ENCODE peak calls at places on chromosome 7, in seven cellular contexts. I is dorsolateral prefrontal cortex, Q is progenitor cell of endocrine pancreas, E is IMR-90, V is psoas muscle, K is astrocyte of the cerebellum, T is Calu3. W is an unnamed sample.

GRCh38 chr7:37287093-37287492 is 161.6 kb downstream of the ELMO1 start:
- DNase-seq in I (no peak), Q (no peak), E (no peak), V (no peak), K (no peak), T (no peak), W (no peak)

GRCh38 chr7:480531-481218 is 39.0 kb downstream of the PDGFA start:
- DNase-seq in I (no peak), Q (no peak), E (no peak), V (no peak), K (no peak), T (peak), W (no peak)

GRCh38 chr7:57181281-57181680 is 49.0 kb upstream of the ZNF479 start:
- DNase-seq in I (no peak), Q (no peak), E (no peak), V (no peak), K (no peak), T (no peak), W (no peak)

GRCh38 chr7:139737221-139738100 is 40.3 kb downstream of the HIPK2 start:
- DNase-seq in I (no peak), Q (no peak), E (peak), V (no peak), K (no peak), T (no peak), W (no peak)

GRCh38 chr7:47677664-47678063 is 95.8 kb upstream of the TNS3 start:
- DNase-seq in I (no peak), Q (no peak), E (no peak), V (no peak), K (no peak), T (no peak), W (no peak)

GRCh38 chr7:147803625-147804024 is 786.9 kb upstream of the C7orf33 start:
- DNase-seq in I (no peak), Q (no peak), E (no peak), V (no peak), K (no peak), T (no peak), W (no peak)

GRCh38 chr7:1914321-1914720 is 244.2 kb downstream of the ELFN1 start:
- DNase-seq in I (no peak), Q (no peak), E (no peak), V (peak), K (no peak), T (no peak), W (no peak)

GRCh38 chr7:131556055-131556911 is at the start of gene PODXL:
- DNase-seq in I (no peak), Q (peak), E (peak), V (peak), K (no peak), T (peak), W (peak)

GRCh38 chr7:2030475-2031456 is 202.0 kb downstream of the MAD1L1 start:
- DNase-seq in I (peak), Q (no peak), E (no peak), V (peak), K (no peak), T (no peak), W (no peak)

GRCh38 chr7:133650067-133650466 is 397.2 kb downstream of the EXOC4 start:
- DNase-seq in I (no peak), Q (no peak), E (peak), V (no peak), K (peak), T (no peak), W (no peak)

GRCh38 chr7:88224596-88225275 is 4.9 kb upstream of the SRI start:
- DNase-seq in I (no peak), Q (no peak), E (peak), V (no peak), K (peak), T (peak), W (no peak)

GRCh38 chr7:55245271-55245723 is 119.8 kb upstream of the LANCL2 start:
- DNase-seq in I (no peak), Q (no peak), E (peak), V (no peak), K (peak), T (peak), W (no peak)

GRCh38 chr7:35819954-35820703 is 19.3 kb downstream of the SEPTIN7 start:
- DNase-seq in I (no peak), Q (no peak), E (no peak), V (no peak), K (no peak), T (no peak), W (no peak)

GRCh38 chr7:42746226-42746625 is 165.6 kb downstream of the C7orf25 start:
- DNase-seq in I (no peak), Q (no peak), E (no peak), V (no peak), K (no peak), T (no peak), W (no peak)

GRCh38 chr7:89054364-89054763 is 258.8 kb upstream of the TEX47 start:
- DNase-seq in I (no peak), Q (no peak), E (no peak), V (no peak), K (no peak), T (no peak), W (no peak)

GRCh38 chr7:57876-58275 is 134.5 kb upstream of the FAM20C start:
- DNase-seq in I (peak), Q (no peak), E (no peak), V (no peak), K (no peak), T (no peak), W (no peak)

GRCh38 chr7:144474363-144474762 is 70.9 kb upstream of the NOBOX start:
- DNase-seq in I (no peak), Q (no peak), E (no peak), V (no peak), K (no peak), T (no peak), W (no peak)

GRCh38 chr7:34087892-34088891 is 182.9 kb downstream of the BMPER start:
- DNase-seq in I (no peak), Q (peak), E (peak), V (peak), K (no peak), T (peak), W (peak)

GRCh38 chr7:135272303-135272702 is 38.7 kb downstream of the STRA8 start:
- DNase-seq in I (no peak), Q (no peak), E (no peak), V (no peak), K (no peak), T (no peak), W (no peak)

GRCh38 chr7:141702047-141702567 is at the start of gene DENND11:
- DNase-seq in I (peak), Q (peak), E (peak), V (peak), K (no peak), T (peak), W (peak)

GRCh38 chr7:23020742-23021401 is 6.9 kb upstream of the HYCC1 start:
- DNase-seq in I (no peak), Q (no peak), E (peak), V (peak), K (peak), T (peak), W (no peak)

GRCh38 chr7:26334171-26334570 is 42.5 kb downstream of the SNX10 start:
- DNase-seq in I (no peak), Q (no peak), E (no peak), V (no peak), K (no peak), T (no peak), W (no peak)

GRCh38 chr7:138459300-138460175 is 521 bp upstream of the TRIM24 start:
- DNase-seq in I (peak), Q (peak), E (no peak), V (no peak), K (peak), T (peak), W (peak)

GRCh38 chr7:40115941-40116340 is 18.5 kb downstream of the MPLKIP start:
- DNase-seq in I (no peak), Q (no peak), E (no peak), V (no peak), K (no peak), T (no peak), W (no peak)

GRCh38 chr7:155701972-155702544 is 57.6 kb downstream of the RBM33 start:
- DNase-seq in I (no peak), Q (no peak), E (no peak), V (no peak), K (no peak), T (no peak), W (no peak)
- TF ChIP-seq CTCF in I (no peak), Q (no peak), E (no peak), V (no peak), K (peak), T (no peak), W (no peak)

DNA sequence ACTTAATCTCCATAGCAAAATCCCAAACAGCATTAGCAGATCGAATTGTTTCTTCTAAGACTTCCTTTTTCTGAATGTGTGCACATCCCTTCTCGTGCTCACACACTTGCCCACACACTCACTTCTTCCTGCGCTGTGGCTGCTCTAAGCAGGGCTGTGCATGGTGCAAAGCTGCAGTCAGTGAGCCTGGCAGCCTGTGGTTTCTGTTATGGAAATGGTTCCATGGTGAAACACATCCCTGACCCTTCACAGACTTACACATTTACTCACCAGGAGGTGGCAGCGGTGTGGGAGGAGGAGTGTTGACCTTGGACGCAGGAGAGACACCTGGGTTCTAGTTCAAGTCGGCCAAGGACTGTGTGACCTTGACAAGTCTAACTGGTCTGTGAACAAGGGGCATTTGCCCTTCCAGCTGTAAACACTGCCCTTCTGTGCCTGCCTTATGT is 24.9 kb downstream of the MTURN start:
- DNase-seq in I (no peak), Q (no peak), E (peak), V (no peak), K (no peak), T (peak), W (no peak)
- TF ChIP-seq CTCF in I (no peak), Q (peak), E (peak), V (no peak), K (no peak), T (no peak), W (peak)

GRCh38 chr7:123748734-123749536 is at the start of gene WASL:
- DNase-seq in I (peak), Q (peak), E (peak), V (peak), K (peak), T (peak), W (peak)
- TF ChIP-seq CTCF in I (peak), Q (no peak), E (peak), V (peak), K (no peak), T (no peak), W (no peak)

DNA sequence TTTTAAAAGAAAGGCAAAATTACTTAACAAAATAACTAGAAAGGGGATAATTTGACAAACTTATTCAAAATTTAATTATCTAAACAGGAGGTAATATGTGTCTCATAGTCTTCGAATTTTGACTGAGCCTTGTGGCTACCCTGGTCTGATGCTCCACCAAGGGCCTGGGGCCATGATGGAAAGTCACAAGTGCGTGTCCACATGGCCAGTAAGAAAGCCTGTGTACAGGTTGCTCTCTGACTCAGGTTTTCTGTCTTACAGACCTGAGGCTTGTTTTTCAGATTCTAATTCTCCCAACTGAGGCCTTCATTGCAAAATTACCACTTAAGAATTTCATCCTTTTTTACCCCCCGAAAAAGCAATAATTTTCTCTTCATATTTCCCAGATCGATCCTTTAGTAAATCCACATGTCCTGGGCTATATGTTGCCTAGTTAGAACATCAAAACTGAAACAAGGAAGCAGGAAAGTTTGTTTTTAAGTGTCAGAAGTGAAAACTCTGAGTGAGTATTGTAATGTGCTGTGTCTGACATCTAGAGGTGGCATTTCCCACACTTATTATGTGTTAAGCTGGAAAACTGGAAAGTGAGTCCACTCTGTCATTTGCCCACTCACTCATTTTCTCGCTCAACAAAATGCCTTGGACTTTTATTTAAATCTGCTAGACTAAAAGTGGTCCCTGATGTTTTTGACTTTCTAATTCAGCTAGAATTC is 10.0 kb downstream of the CYP3A43 start:
- DNase-seq in I (no peak), Q (no peak), E (no peak), V (no peak), K (no peak), T (no peak), W (no peak)
- TF ChIP-seq CTCF in I (no peak), Q (no peak), E (no peak), V (peak), K (no peak), T (no peak), W (no peak)

DNA sequence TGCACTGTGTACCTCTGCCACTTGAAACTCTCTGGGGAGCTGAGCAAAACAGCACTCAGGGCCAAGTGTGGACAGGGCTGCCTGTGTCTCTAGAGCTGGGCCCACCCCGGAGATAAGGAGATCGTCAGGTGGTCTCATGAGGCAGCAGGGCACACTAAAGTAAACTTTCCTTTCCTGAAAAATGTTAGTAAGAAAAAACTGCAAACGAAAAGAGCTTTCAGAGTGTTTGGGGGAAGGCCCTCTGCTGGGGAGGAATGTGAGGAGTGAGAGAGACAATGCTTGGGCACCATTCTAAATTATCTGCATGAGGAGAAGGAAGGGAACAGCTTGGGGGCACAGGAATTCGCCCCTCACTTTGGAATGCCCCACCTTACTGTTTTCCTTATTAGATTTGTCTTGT is 127.7 kb downstream of the ATXN7L1 start:
- DNase-seq in I (no peak), Q (no peak), E (no peak), V (no peak), K (no peak), T (no peak), W (no peak)
- TF ChIP-seq CTCF in I (no peak), Q (no peak), E (no peak), V (no peak), K (no peak), T (no peak), W (no peak)

DNA sequence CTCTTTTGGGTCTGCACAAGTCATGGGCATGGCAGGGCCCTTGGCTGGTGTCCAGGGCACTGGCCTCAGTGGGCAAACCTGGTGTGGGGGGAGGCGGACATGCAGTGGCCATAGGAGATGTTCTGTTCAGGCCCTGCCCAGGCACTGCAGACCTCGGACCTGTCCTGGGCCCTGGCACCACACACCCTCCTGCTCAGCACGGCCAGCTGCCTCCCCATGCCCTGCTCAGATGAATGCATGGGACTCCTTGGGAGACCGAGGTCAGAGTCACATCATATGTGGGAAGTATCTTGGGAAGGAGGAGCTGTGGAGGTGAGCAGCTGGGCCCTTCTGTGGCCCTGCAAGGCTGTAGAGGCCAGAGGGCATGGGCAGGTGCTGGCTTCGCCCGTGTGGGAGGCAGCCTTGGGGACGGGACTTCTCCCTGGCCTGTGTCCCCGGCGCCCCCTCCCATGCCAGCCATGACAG is 130.8 kb downstream of the VIPR2 start:
- DNase-seq in I (no peak), Q (no peak), E (no peak), V (no peak), K (no peak), T (no peak), W (no peak)
- TF ChIP-seq CTCF in I (no peak), Q (no peak), E (no peak), V (no peak), K (no peak), T (no peak), W (no peak)

GRCh38 chr7:18700147-18700546 is 204.6 kb downstream of the HDAC9 start:
- DNase-seq in I (no peak), Q (no peak), E (no peak), V (no peak), K (no peak), T (peak), W (no peak)
- TF ChIP-seq CTCF in I (no peak), Q (peak), E (no peak), V (no peak), K (no peak), T (peak), W (peak)

GRCh38 chr7:119999743-120000475 is 273.1 kb upstream of the KCND2 start:
- DNase-seq in I (no peak), Q (no peak), E (peak), V (no peak), K (no peak), T (no peak), W (no peak)
- TF ChIP-seq CTCF in I (no peak), Q (no peak), E (no peak), V (no peak), K (no peak), T (no peak), W (no peak)

GRCh38 chr7:17009007-17009719 is 127.4 kb upstream of the AGR3 start:
- DNase-seq in I (no peak), Q (no peak), E (peak), V (no peak), K (no peak), T (no peak), W (no peak)
- TF ChIP-seq CTCF in I (no peak), Q (peak), E (peak), V (no peak), K (no peak), T (peak), W (no peak)